ENCODE peak calls at places on chromosome 13, in four cellular contexts. One of them, this sample, is unnamed.

GRCh38 chr13:61255035-61255796 is 160.4 kb downstream of the PCDH20 start:
- DNase-seq in heart left ventricle: no peak
- DNase-seq in right lobe of liver: no peak
- DNase-seq in stomach: no peak
- DNase-seq in this sample: no peak

GRCh38 chr13:99986751-99987150 is 5.2 kb downstream of the ZIC2 start:
- DNase-seq in heart left ventricle: no peak
- DNase-seq in right lobe of liver: no peak
- DNase-seq in stomach: no peak
- DNase-seq in this sample: no peak

GRCh38 chr13:102690883-102691282 is 4.0 kb downstream of the METTL21C start:
- DNase-seq in heart left ventricle: no peak
- DNase-seq in right lobe of liver: no peak
- DNase-seq in stomach: no peak
- DNase-seq in this sample: no peak

GRCh38 chr13:108093616-108094015 is 121.7 kb downstream of the LIG4 start:
- DNase-seq in heart left ventricle: no peak
- DNase-seq in right lobe of liver: no peak
- DNase-seq in stomach: no peak
- DNase-seq in this sample: no peak

GRCh38 chr13:24038405-24038804 is 122.1 kb upstream of the SPATA13 start:
- DNase-seq in heart left ventricle: no peak
- DNase-seq in right lobe of liver: no peak
- DNase-seq in stomach: no peak
- DNase-seq in this sample: no peak

GRCh38 chr13:29496241-29496712 is 99.2 kb downstream of the SLC7A1 start:
- DNase-seq in heart left ventricle: peak; percentile 38
- DNase-seq in right lobe of liver: no peak
- DNase-seq in stomach: peak; percentile 52
- DNase-seq in this sample: peak; percentile 82

GRCh38 chr13:93108111-93108581 is 118.5 kb upstream of the GPC6 start:
- DNase-seq in heart left ventricle: no peak
- DNase-seq in right lobe of liver: no peak
- DNase-seq in stomach: no peak
- DNase-seq in this sample: no peak

GRCh38 chr13:26482451-26483197 is 74.9 kb upstream of the WASF3 start:
- DNase-seq in heart left ventricle: no peak
- DNase-seq in right lobe of liver: no peak
- DNase-seq in stomach: peak; percentile 71
- DNase-seq in this sample: no peak

GRCh38 chr13:98966019-98966418 is 11.8 kb downstream of the DOCK9 start:
- DNase-seq in heart left ventricle: no peak
- DNase-seq in right lobe of liver: no peak
- DNase-seq in stomach: no peak
- DNase-seq in this sample: no peak

GRCh38 chr13:39253774-39254173 is 215.5 kb downstream of the NHLRC3 start:
- DNase-seq in heart left ventricle: no peak
- DNase-seq in right lobe of liver: no peak
- DNase-seq in stomach: no peak
- DNase-seq in this sample: no peak

GRCh38 chr13:60158321-60158801 is 5.4 kb downstream of the DIAPH3 start:
- DNase-seq in heart left ventricle: no peak
- DNase-seq in right lobe of liver: no peak
- DNase-seq in stomach: no peak
- DNase-seq in this sample: no peak

GRCh38 chr13:93199856-93200255 is 26.8 kb upstream of the GPC6 start:
- DNase-seq in heart left ventricle: no peak
- DNase-seq in right lobe of liver: no peak
- DNase-seq in stomach: no peak
- DNase-seq in this sample: no peak

GRCh38 chr13:31073859-31074718 is 87.6 kb downstream of the HSPH1 start:
- DNase-seq in heart left ventricle: no peak
- DNase-seq in right lobe of liver: no peak
- DNase-seq in stomach: no peak
- DNase-seq in this sample: no peak

GRCh38 chr13:114146173-114146572 is 13.8 kb upstream of the RASA3 start:
- DNase-seq in heart left ventricle: no peak
- DNase-seq in right lobe of liver: peak; percentile 29
- DNase-seq in stomach: no peak
- DNase-seq in this sample: no peak

GRCh38 chr13:97231118-97231831 is 9.1 kb downstream of the MBNL2 start:
- DNase-seq in heart left ventricle: no peak
- DNase-seq in right lobe of liver: no peak
- DNase-seq in stomach: no peak
- DNase-seq in this sample: no peak

GRCh38 chr13:46748300-46748699 is 48.7 kb downstream of the ESD start:
- DNase-seq in heart left ventricle: no peak
- DNase-seq in right lobe of liver: no peak
- DNase-seq in stomach: no peak
- DNase-seq in this sample: no peak

GRCh38 chr13:56015919-56016318 is 1124.8 kb upstream of the PRR20A start:
- DNase-seq in heart left ventricle: no peak
- DNase-seq in right lobe of liver: no peak
- DNase-seq in stomach: no peak
- DNase-seq in this sample: no peak

GRCh38 chr13:94968040-94968756 is 255.9 kb upstream of the SOX21 start:
- DNase-seq in heart left ventricle: no peak
- DNase-seq in right lobe of liver: no peak
- DNase-seq in stomach: no peak
- DNase-seq in this sample: no peak

GRCh38 chr13:114067381-114067885 is 65.0 kb downstream of the RASA3 start:
- DNase-seq in heart left ventricle: no peak
- DNase-seq in right lobe of liver: peak; percentile 48
- DNase-seq in stomach: no peak
- DNase-seq in this sample: no peak

GRCh38 chr13:106152047-106152446 is 383.4 kb downstream of the EFNB2 start:
- DNase-seq in heart left ventricle: no peak
- DNase-seq in right lobe of liver: no peak
- DNase-seq in stomach: no peak
- DNase-seq in this sample: no peak

GRCh38 chr13:41008349-41008980 is 10.7 kb downstream of the ELF1 start:
- DNase-seq in heart left ventricle: no peak
- DNase-seq in right lobe of liver: no peak
- DNase-seq in stomach: no peak
- DNase-seq in this sample: no peak

GRCh38 chr13:95243207-95243606 is 58.0 kb downstream of the ABCC4 start:
- DNase-seq in heart left ventricle: no peak
- DNase-seq in right lobe of liver: no peak
- DNase-seq in stomach: no peak
- DNase-seq in this sample: no peak

GRCh38 chr13:112821340-112822055 is 131.7 kb downstream of the ATP11A start:
- DNase-seq in heart left ventricle: peak; percentile 12
- DNase-seq in right lobe of liver: no peak
- DNase-seq in stomach: peak; percentile 8
- DNase-seq in this sample: no peak

GRCh38 chr13:99322297-99323103 is 15.3 kb upstream of the GPR183 start:
- DNase-seq in heart left ventricle: no peak
- DNase-seq in right lobe of liver: no peak
- DNase-seq in stomach: no peak
- DNase-seq in this sample: no peak

GRCh38 chr13:55160911-55161310 is 1979.8 kb upstream of the PRR20A start:
- DNase-seq in heart left ventricle: no peak
- DNase-seq in right lobe of liver: no peak
- DNase-seq in stomach: no peak
- DNase-seq in this sample: no peak

GRCh38 chr13:23289917-23290357 is 109.2 kb downstream of the SGCG start:
- DNase-seq in heart left ventricle: peak; percentile 29
- DNase-seq in right lobe of liver: no peak
- DNase-seq in stomach: no peak
- DNase-seq in this sample: no peak

GRCh38 chr13:41455725-41456419 is 1.5 kb upstream of the RGCC start:
- DNase-seq in heart left ventricle: no peak
- DNase-seq in right lobe of liver: no peak
- DNase-seq in stomach: no peak
- DNase-seq in this sample: no peak

GRCh38 chr13:74575729-74576125 is 441.5 kb upstream of the KLF12 start:
- DNase-seq in heart left ventricle: peak; percentile 94
- DNase-seq in right lobe of liver: peak; percentile 67
- DNase-seq in stomach: peak; percentile 50
- DNase-seq in this sample: peak; percentile 87

GRCh38 chr13:20774746-20775145 is 985 bp upstream of the EEF1AKMT1 start:
- DNase-seq in heart left ventricle: no peak
- DNase-seq in right lobe of liver: no peak
- DNase-seq in stomach: no peak
- DNase-seq in this sample: no peak

GRCh38 chr13:94157705-94158218 is 321.7 kb downstream of the DCT start:
- DNase-seq in heart left ventricle: no peak
- DNase-seq in right lobe of liver: no peak
- DNase-seq in stomach: no peak
- DNase-seq in this sample: no peak

GRCh38 chr13:39815345-39816111 is 160.1 kb downstream of the COG6 start:
- DNase-seq in heart left ventricle: no peak
- DNase-seq in right lobe of liver: no peak
- DNase-seq in stomach: no peak
- DNase-seq in this sample: no peak

GRCh38 chr13:27487776-27488175 is 37.4 kb upstream of the MTIF3 start:
- DNase-seq in heart left ventricle: no peak
- DNase-seq in right lobe of liver: no peak
- DNase-seq in stomach: no peak
- DNase-seq in this sample: no peak

GRCh38 chr13:27481766-27482165 is 31.4 kb upstream of the MTIF3 start:
- DNase-seq in heart left ventricle: no peak
- DNase-seq in right lobe of liver: peak; percentile 61
- DNase-seq in stomach: peak; percentile 54
- DNase-seq in this sample: peak; percentile 80

GRCh38 chr13:27483421-27483820 is 33.1 kb upstream of the MTIF3 start:
- DNase-seq in heart left ventricle: no peak
- DNase-seq in right lobe of liver: no peak
- DNase-seq in stomach: no peak
- DNase-seq in this sample: peak; percentile 79

GRCh38 chr13:27476943-27477681 is 26.7 kb upstream of the MTIF3 start:
- DNase-seq in heart left ventricle: no peak
- DNase-seq in right lobe of liver: no peak
- DNase-seq in stomach: peak; percentile 76
- DNase-seq in this sample: no peak

GRCh38 chr13:27482996-27483395 is 32.6 kb upstream of the MTIF3 start:
- DNase-seq in heart left ventricle: no peak
- DNase-seq in right lobe of liver: no peak
- DNase-seq in stomach: no peak
- DNase-seq in this sample: no peak
- TF ChIP-seq POLR2A in heart left ventricle: no peak
- TF ChIP-seq POLR2A in right lobe of liver: no peak
- TF ChIP-seq POLR2A in stomach: no peak
- TF ChIP-seq POLR2A in this sample: no peak

GRCh38 chr13:110560606-110561334 is 752 bp downstream of the RAB20 start:
- DNase-seq in heart left ventricle: no peak
- DNase-seq in right lobe of liver: no peak
- DNase-seq in stomach: peak; percentile 57
- DNase-seq in this sample: no peak

GRCh38 chr13:110557610-110558305 is 3.8 kb downstream of the RAB20 start:
- DNase-seq in heart left ventricle: no peak
- DNase-seq in right lobe of liver: no peak
- DNase-seq in stomach: peak; percentile 76
- DNase-seq in this sample: peak; percentile 77

GRCh38 chr13:110562696-110563462 is 1.4 kb upstream of the RAB20 start:
- DNase-seq in heart left ventricle: no peak
- DNase-seq in right lobe of liver: no peak
- DNase-seq in stomach: no peak
- DNase-seq in this sample: no peak

GRCh38 chr13:110561335-110562033 is at the start of gene RAB20:
- DNase-seq in heart left ventricle: peak; percentile 92
- DNase-seq in right lobe of liver: peak; percentile 95
- DNase-seq in stomach: peak; percentile 92
- DNase-seq in this sample: peak; percentile 95

GRCh38 chr13:110559986-110560385 is 1.5 kb downstream of the RAB20 start:
- DNase-seq in heart left ventricle: no peak
- DNase-seq in right lobe of liver: no peak
- DNase-seq in stomach: no peak
- DNase-seq in this sample: no peak
- H3K4me3 ChIP-seq in heart left ventricle: peak overlapping the region; percentile 74
- H3K4me3 ChIP-seq in right lobe of liver: peak overlapping the region; percentile 91
- H3K4me3 ChIP-seq in stomach: peak overlapping the region; percentile 72
- H3K4me3 ChIP-seq in this sample: peak overlapping the region; percentile 90

GRCh38 chr13:110559429-110559943 is 2.0 kb downstream of the RAB20 start:
- DNase-seq in heart left ventricle: no peak
- DNase-seq in right lobe of liver: peak; percentile 82
- DNase-seq in stomach: peak; percentile 91
- DNase-seq in this sample: peak; percentile 76
- TF ChIP-seq POLR2A in heart left ventricle: no peak
- TF ChIP-seq POLR2A in right lobe of liver: peak; percentile 47
- TF ChIP-seq POLR2A in stomach: no peak
- TF ChIP-seq POLR2A in this sample: no peak

DNA sequence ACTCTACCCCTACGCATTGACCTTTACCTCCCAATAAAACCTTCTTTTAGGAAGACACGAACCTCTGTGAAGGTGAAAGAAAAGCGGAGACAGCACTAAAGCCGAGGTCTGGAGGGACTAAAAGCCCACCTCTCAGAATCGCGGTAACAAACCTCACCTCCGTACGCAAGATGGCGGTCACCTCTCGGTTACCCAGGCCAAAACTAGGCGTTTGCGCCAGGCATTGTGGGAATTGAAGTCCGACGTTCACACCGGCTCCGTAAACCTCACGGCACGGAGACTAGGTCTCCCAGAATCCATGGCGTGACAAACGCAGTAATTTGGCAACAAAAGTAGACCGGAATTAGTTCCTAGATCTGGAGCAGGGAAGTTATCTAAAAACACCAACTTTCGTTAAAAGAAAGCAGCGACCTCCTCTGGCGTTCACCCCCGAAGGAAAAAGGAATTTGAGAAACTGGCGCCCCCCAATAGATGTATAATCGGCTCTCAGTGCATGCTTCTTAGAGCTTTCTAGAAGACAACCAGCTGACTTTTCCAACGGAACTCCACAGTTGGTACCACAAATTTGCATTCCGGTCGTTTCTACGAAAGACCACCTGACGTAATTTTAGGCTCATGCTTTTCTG is at the start of gene N4BP2L2:
- DNase-seq in heart left ventricle: peak; percentile 96
- DNase-seq in right lobe of liver: peak; percentile 95
- DNase-seq in stomach: peak; percentile 94
- DNase-seq in this sample: peak; percentile 97
- H3K4me3 ChIP-seq in heart left ventricle: peak within 1 kb of the TSS; percentile 75
- H3K4me3 ChIP-seq in right lobe of liver: peak within 1 kb of the TSS; percentile 59
- H3K4me3 ChIP-seq in stomach: peak within 1 kb of the TSS; percentile 78
- H3K4me3 ChIP-seq in this sample: peak within 1 kb of the TSS; percentile 69

GRCh38 chr13:57569981-57570380 is 61.6 kb upstream of the PCDH17 start:
- DNase-seq in heart left ventricle: no peak
- DNase-seq in right lobe of liver: no peak
- DNase-seq in stomach: no peak
- DNase-seq in this sample: no peak
- TF ChIP-seq POLR2A in heart left ventricle: no peak
- TF ChIP-seq POLR2A in right lobe of liver: no peak
- TF ChIP-seq POLR2A in stomach: no peak
- TF ChIP-seq POLR2A in this sample: no peak

GRCh38 chr13:43328907-43329306 is 305.5 kb downstream of the DNAJC15 start:
- DNase-seq in heart left ventricle: no peak
- DNase-seq in right lobe of liver: no peak
- DNase-seq in stomach: no peak
- DNase-seq in this sample: no peak
- H3K4me3 ChIP-seq in heart left ventricle: no peak overlapping the region
- H3K4me3 ChIP-seq in right lobe of liver: no peak overlapping the region
- H3K4me3 ChIP-seq in stomach: no peak overlapping the region
- H3K4me3 ChIP-seq in this sample: no peak overlapping the region